ENCODE peak calls at places on chromosomes 7 and 10, in ten cellular contexts. C, E, S, H, X, I, U, V, T and D are unnamed samples.

GRCh38 chr7:29288534-29289091 is 94.0 kb downstream of the CHN2 start:
- DNase-seq in X (no peak), H (no peak), S (no peak), U (no peak), T (no peak), I (peak), E (no peak), V (no peak), C (no peak), D (no peak)

GRCh38 chr10:58217612-58218011 is 50.1 kb downstream of the IPMK start:
- DNase-seq in E (no peak), T (no peak), C (no peak), X (no peak), U (no peak), H (no peak), S (no peak), V (peak), I (no peak), D (no peak)

GRCh38 chr7:16564023-16564380 is 37.4 kb downstream of the LRRC72 start:
- DNase-seq in I (no peak), T (no peak), C (no peak), E (no peak), X (no peak), U (no peak), H (no peak), V (no peak), S (no peak), D (no peak)

GRCh38 chr7:76166404-76167255 is 35.1 kb upstream of the SRRM3 start:
- DNase-seq in C (peak), H (peak), T (peak), V (peak), U (peak), I (peak), X (peak), S (peak), E (peak), D (peak)

GRCh38 chr7:32881074-32881982 is 10.2 kb downstream of the KBTBD2 start:
- DNase-seq in C (no peak), V (no peak), T (no peak), X (no peak), H (no peak), S (no peak), I (no peak), U (no peak), E (no peak), D (no peak)

GRCh38 chr7:130959743-130960207 is 225.8 kb upstream of the KLF14 start:
- DNase-seq in V (peak), S (no peak), E (no peak), I (no peak), T (no peak), X (peak), H (no peak), C (peak), U (no peak), D (peak)

GRCh38 chr10:43190775-43191174 is 52.5 kb downstream of the CSGALNACT2 start:
- DNase-seq in V (no peak), I (no peak), H (no peak), X (no peak), C (no peak), E (no peak), T (no peak), S (no peak), U (no peak), D (peak)

GRCh38 chr7:42550706-42551470 is 313.9 kb upstream of the GLI3 start:
- DNase-seq in E (no peak), V (no peak), H (no peak), U (no peak), X (no peak), I (no peak), C (no peak), S (no peak), T (no peak), D (no peak)

GRCh38 chr10:53358536-53358935 is 586.0 kb upstream of the MBL2 start:
- DNase-seq in T (no peak), S (no peak), X (no peak), E (no peak), V (no peak), U (no peak), C (no peak), I (peak), H (no peak), D (no peak)

GRCh38 chr10:61051356-61051755 is 107.4 kb upstream of the RHOBTB1 start:
- DNase-seq in C (no peak), U (no peak), V (no peak), X (no peak), H (no peak), E (no peak), I (no peak), T (no peak), S (no peak), D (no peak)

GRCh38 chr7:151700621-151701185 is 176.2 kb downstream of the PRKAG2 start:
- DNase-seq in S (no peak), C (no peak), I (no peak), E (no peak), U (no peak), T (no peak), V (no peak), X (peak), H (no peak), D (peak)

GRCh38 chr7:155764432-155764798 is 47.8 kb downstream of the SHH start:
- DNase-seq in E (no peak), V (no peak), X (no peak), C (no peak), U (no peak), S (no peak), H (no peak), T (no peak), I (no peak), D (no peak)

GRCh38 chr7:43879477-43879876 is 10.2 kb upstream of the MRPS24 start:
- DNase-seq in U (no peak), C (no peak), T (no peak), H (no peak), E (no peak), S (no peak), I (no peak), X (peak), V (no peak), D (peak)

GRCh38 chr10:34249634-34250033 is 565.5 kb downstream of the PARD3 start:
- DNase-seq in H (no peak), C (peak), S (no peak), T (no peak), U (no peak), V (peak), X (no peak), I (no peak), E (peak), D (no peak)

GRCh38 chr7:90708841-90709317 is 112.8 kb downstream of the CDK14 start:
- DNase-seq in X (no peak), T (peak), V (no peak), H (no peak), C (peak), S (no peak), I (peak), U (peak), E (no peak), D (no peak)

GRCh38 chr7:17532861-17533404 is 234.5 kb downstream of the AHR start:
- DNase-seq in S (no peak), X (peak), T (no peak), C (peak), V (peak), I (no peak), H (no peak), U (no peak), E (no peak), D (peak)

GRCh38 chr10:125823663-125824251 is 411 bp downstream of the BCCIP start:
- DNase-seq in X (peak), E (peak), V (no peak), H (no peak), I (peak), U (no peak), S (no peak), C (no peak), T (no peak), D (no peak)

GRCh38 chr10:23157691-23158369 is 34.3 kb upstream of the PTF1A start:
- DNase-seq in V (peak), U (no peak), I (peak), T (peak), X (peak), C (peak), E (peak), S (no peak), H (no peak), D (peak)

GRCh38 chr7:156895024-156895780 is 2.2 kb upstream of the LMBR1 start:
- DNase-seq in H (no peak), X (no peak), E (no peak), I (no peak), S (no peak), C (no peak), U (no peak), T (no peak), V (no peak), D (no peak)

GRCh38 chr10:103640436-103641181 is 147.1 kb downstream of the NEURL1 start:
- DNase-seq in V (no peak), I (no peak), X (no peak), S (no peak), E (no peak), H (no peak), T (no peak), U (no peak), C (no peak), D (no peak)

GRCh38 chr7:133650067-133650466 is 397.2 kb downstream of the EXOC4 start:
- DNase-seq in U (no peak), E (no peak), V (no peak), C (no peak), T (no peak), S (no peak), H (no peak), X (no peak), I (no peak), D (no peak)

GRCh38 chr10:131496351-131497052 is 185.0 kb upstream of the TCERG1L start:
- DNase-seq in H (no peak), X (no peak), S (no peak), E (no peak), V (no peak), I (no peak), C (no peak), T (no peak), U (no peak), D (no peak)

GRCh38 chr7:49791089-49791741 is 17.8 kb downstream of the VWC2 start:
- DNase-seq in T (no peak), X (peak), E (peak), H (no peak), I (peak), U (no peak), V (no peak), C (peak), S (no peak), D (no peak)

GRCh38 chr10:110460111-110460809 is 37.4 kb upstream of the DUSP5 start:
- DNase-seq in I (no peak), X (peak), H (no peak), C (no peak), S (peak), V (peak), U (peak), T (peak), E (peak), D (peak)

GRCh38 chr10:119315128-119316001 is 108.0 kb downstream of the GRK5 start:
- DNase-seq in I (peak), E (no peak), C (peak), H (no peak), S (peak), V (peak), T (no peak), U (peak), X (peak), D (peak)

GRCh38 chr7:5546626-5547025 is 123.0 kb upstream of the TNRC18 start:
- DNase-seq in H (no peak), X (no peak), I (no peak), U (no peak), S (no peak), E (no peak), C (no peak), T (no peak), V (no peak), D (no peak)

GRCh38 chr10:28796606-28797512 is 119.5 kb downstream of the BAMBI start:
- DNase-seq in V (peak), X (peak), U (no peak), S (no peak), I (no peak), C (no peak), E (no peak), H (no peak), T (no peak), D (peak)

GRCh38 chr7:74199551-74200355 is 10.1 kb upstream of the LAT2 start:
- DNase-seq in C (no peak), S (no peak), T (no peak), X (peak), U (no peak), E (no peak), V (no peak), I (peak), H (no peak), D (peak)

GRCh38 chr7:19772858-19773337 is 519 bp downstream of the TMEM196 start:
- DNase-seq in T (no peak), V (peak), E (peak), U (no peak), X (peak), S (no peak), C (no peak), H (no peak), I (peak), D (peak)

GRCh38 chr7:23123465-23123864 is 17.9 kb downstream of the KLHL7 start:
- DNase-seq in I (no peak), V (no peak), U (no peak), C (no peak), S (no peak), H (no peak), X (no peak), E (no peak), T (no peak), D (no peak)

GRCh38 chr7:100489824-100490223 is 6.1 kb downstream of the NYAP1 start:
- DNase-seq in T (no peak), E (peak), S (no peak), C (peak), X (peak), U (no peak), I (peak), V (no peak), H (peak), D (peak)